ENCODE peak calls at places on chromosomes 3 and 15, in eight cellular contexts. One of them, this sample, is unnamed.

GRCh38 chr15:42080585-42081462 is 13.5 kb downstream of the PLA2G4D start:
- DNase-seq in body of pancreas: no peak
- DNase-seq in HFF-Myc: no peak
- DNase-seq in fibroblast of lung: peak
- DNase-seq in GM12865: no peak
- DNase-seq in SK-N-SH: no peak
- DNase-seq in astrocyte of the spinal cord: peak
- DNase-seq in thoracic aorta: no peak
- DNase-seq in this sample: no peak

GRCh38 chr15:45064386-45064785 is 41.4 kb downstream of the SORD start:
- DNase-seq in body of pancreas: no peak
- DNase-seq in HFF-Myc: no peak
- DNase-seq in fibroblast of lung: peak
- DNase-seq in GM12865: no peak
- DNase-seq in SK-N-SH: no peak
- DNase-seq in astrocyte of the spinal cord: peak
- DNase-seq in thoracic aorta: no peak
- DNase-seq in this sample: peak

GRCh38 chr15:59522988-59523461 is 85.0 kb downstream of the FAM81A start:
- DNase-seq in body of pancreas: no peak
- DNase-seq in HFF-Myc: no peak
- DNase-seq in fibroblast of lung: no peak
- DNase-seq in GM12865: no peak
- DNase-seq in SK-N-SH: no peak
- DNase-seq in astrocyte of the spinal cord: no peak
- DNase-seq in thoracic aorta: no peak
- DNase-seq in this sample: no peak

GRCh38 chr3:11335056-11335608 is 62.9 kb downstream of the ATG7 start:
- DNase-seq in body of pancreas: peak
- DNase-seq in HFF-Myc: peak
- DNase-seq in fibroblast of lung: peak
- DNase-seq in GM12865: peak
- DNase-seq in SK-N-SH: peak
- DNase-seq in astrocyte of the spinal cord: peak
- DNase-seq in thoracic aorta: no peak
- DNase-seq in this sample: peak

GRCh38 chr15:95113041-95113440 is 881.7 kb downstream of the MCTP2 start:
- DNase-seq in body of pancreas: no peak
- DNase-seq in HFF-Myc: no peak
- DNase-seq in fibroblast of lung: no peak
- DNase-seq in GM12865: no peak
- DNase-seq in SK-N-SH: no peak
- DNase-seq in astrocyte of the spinal cord: no peak
- DNase-seq in thoracic aorta: no peak
- DNase-seq in this sample: peak

GRCh38 chr3:52350436-52350835 is 34.3 kb downstream of the DNAH1 start:
- DNase-seq in body of pancreas: no peak
- DNase-seq in HFF-Myc: no peak
- DNase-seq in fibroblast of lung: no peak
- DNase-seq in GM12865: no peak
- DNase-seq in SK-N-SH: no peak
- DNase-seq in astrocyte of the spinal cord: no peak
- DNase-seq in thoracic aorta: no peak
- DNase-seq in this sample: no peak

GRCh38 chr3:59970384-59970783 is 920.6 kb upstream of the CFAP20DC start:
- DNase-seq in body of pancreas: no peak
- DNase-seq in HFF-Myc: no peak
- DNase-seq in fibroblast of lung: no peak
- DNase-seq in GM12865: no peak
- DNase-seq in SK-N-SH: no peak
- DNase-seq in astrocyte of the spinal cord: no peak
- DNase-seq in thoracic aorta: no peak
- DNase-seq in this sample: no peak

GRCh38 chr3:24373198-24373959 is 121.3 kb downstream of the THRB start:
- DNase-seq in body of pancreas: peak
- DNase-seq in HFF-Myc: no peak
- DNase-seq in fibroblast of lung: no peak
- DNase-seq in GM12865: no peak
- DNase-seq in SK-N-SH: no peak
- DNase-seq in astrocyte of the spinal cord: no peak
- DNase-seq in thoracic aorta: no peak
- DNase-seq in this sample: no peak

GRCh38 chr3:141865101-141865500 is 11.3 kb upstream of the ATP1B3 start:
- DNase-seq in body of pancreas: no peak
- DNase-seq in HFF-Myc: no peak
- DNase-seq in fibroblast of lung: no peak
- DNase-seq in GM12865: no peak
- DNase-seq in SK-N-SH: no peak
- DNase-seq in astrocyte of the spinal cord: no peak
- DNase-seq in thoracic aorta: no peak
- DNase-seq in this sample: no peak

GRCh38 chr15:80426316-80426715 is 22.1 kb downstream of the ARNT2 start:
- DNase-seq in body of pancreas: no peak
- DNase-seq in HFF-Myc: no peak
- DNase-seq in fibroblast of lung: no peak
- DNase-seq in GM12865: no peak
- DNase-seq in SK-N-SH: no peak
- DNase-seq in astrocyte of the spinal cord: no peak
- DNase-seq in thoracic aorta: no peak
- DNase-seq in this sample: no peak

GRCh38 chr3:190056795-190057194 is 63.9 kb downstream of the P3H2 start:
- DNase-seq in body of pancreas: no peak
- DNase-seq in HFF-Myc: no peak
- DNase-seq in fibroblast of lung: peak
- DNase-seq in GM12865: no peak
- DNase-seq in SK-N-SH: no peak
- DNase-seq in astrocyte of the spinal cord: no peak
- DNase-seq in thoracic aorta: no peak
- DNase-seq in this sample: peak

GRCh38 chr3:152466784-152467183 is 198.1 kb downstream of the MBNL1 start:
- DNase-seq in body of pancreas: no peak
- DNase-seq in HFF-Myc: no peak
- DNase-seq in fibroblast of lung: peak
- DNase-seq in GM12865: peak
- DNase-seq in SK-N-SH: peak
- DNase-seq in astrocyte of the spinal cord: peak
- DNase-seq in thoracic aorta: no peak
- DNase-seq in this sample: peak

GRCh38 chr3:63470745-63471144 is 181.7 kb upstream of the SNTN start:
- DNase-seq in body of pancreas: no peak
- DNase-seq in HFF-Myc: no peak
- DNase-seq in fibroblast of lung: no peak
- DNase-seq in GM12865: peak
- DNase-seq in SK-N-SH: no peak
- DNase-seq in astrocyte of the spinal cord: no peak
- DNase-seq in thoracic aorta: no peak
- DNase-seq in this sample: no peak

GRCh38 chr3:39272191-39272590 is 7.6 kb downstream of the CX3CR1 start:
- DNase-seq in body of pancreas: no peak
- DNase-seq in HFF-Myc: no peak
- DNase-seq in fibroblast of lung: no peak
- DNase-seq in GM12865: no peak
- DNase-seq in SK-N-SH: no peak
- DNase-seq in astrocyte of the spinal cord: no peak
- DNase-seq in thoracic aorta: no peak
- DNase-seq in this sample: no peak

GRCh38 chr3:152290374-152290773 is 21.6 kb downstream of the MBNL1 start:
- DNase-seq in body of pancreas: no peak
- DNase-seq in HFF-Myc: no peak
- DNase-seq in fibroblast of lung: no peak
- DNase-seq in GM12865: no peak
- DNase-seq in SK-N-SH: no peak
- DNase-seq in astrocyte of the spinal cord: no peak
- DNase-seq in thoracic aorta: no peak
- DNase-seq in this sample: no peak

GRCh38 chr3:25655659-25656058 is 9.0 kb downstream of the TOP2B start:
- DNase-seq in body of pancreas: no peak
- DNase-seq in HFF-Myc: no peak
- DNase-seq in fibroblast of lung: no peak
- DNase-seq in GM12865: no peak
- DNase-seq in SK-N-SH: no peak
- DNase-seq in astrocyte of the spinal cord: no peak
- DNase-seq in thoracic aorta: no peak
- DNase-seq in this sample: no peak

GRCh38 chr3:46285931-46286330 is 43.7 kb downstream of the CCR3 start:
- DNase-seq in body of pancreas: no peak
- DNase-seq in HFF-Myc: no peak
- DNase-seq in fibroblast of lung: no peak
- DNase-seq in GM12865: no peak
- DNase-seq in SK-N-SH: no peak
- DNase-seq in astrocyte of the spinal cord: no peak
- DNase-seq in thoracic aorta: no peak
- DNase-seq in this sample: no peak

DNA sequence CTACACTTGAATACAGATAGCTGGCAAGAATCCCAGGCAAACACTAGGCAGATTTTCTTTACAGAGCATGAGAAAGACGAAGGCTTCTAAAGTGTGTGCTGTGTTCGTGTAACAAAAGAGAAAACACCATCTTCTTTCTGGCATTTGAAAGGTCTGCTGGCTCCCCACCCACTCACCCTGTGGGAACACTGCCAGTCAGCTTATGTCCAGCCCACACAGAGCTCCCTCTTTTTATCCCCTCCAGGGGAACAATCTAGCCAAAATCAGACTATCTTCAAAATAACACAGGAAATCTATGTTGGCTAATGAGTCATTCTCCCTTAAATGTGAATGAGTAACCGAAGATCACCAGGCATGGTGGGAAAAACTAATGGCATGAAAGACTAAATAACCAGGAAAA is 45.6 kb upstream of the PAQR5 start:
- DNase-seq in body of pancreas: peak
- DNase-seq in HFF-Myc: peak
- DNase-seq in fibroblast of lung: peak
- DNase-seq in GM12865: no peak
- DNase-seq in SK-N-SH: peak
- DNase-seq in astrocyte of the spinal cord: peak
- DNase-seq in thoracic aorta: no peak
- DNase-seq in this sample: peak
- H3K4me3 ChIP-seq in body of pancreas: no peak
- H3K4me3 ChIP-seq in HFF-Myc: no peak
- H3K4me3 ChIP-seq in fibroblast of lung: no peak
- H3K4me3 ChIP-seq in GM12865: no peak
- H3K4me3 ChIP-seq in SK-N-SH: peak
- H3K4me3 ChIP-seq in astrocyte of the spinal cord: no peak
- H3K4me3 ChIP-seq in thoracic aorta: no peak
- H3K4me3 ChIP-seq in this sample: no peak

GRCh38 chr3:150075417-150075865 is 104.7 kb upstream of the PFN2 start:
- DNase-seq in body of pancreas: no peak
- DNase-seq in HFF-Myc: no peak
- DNase-seq in fibroblast of lung: no peak
- DNase-seq in GM12865: no peak
- DNase-seq in SK-N-SH: no peak
- DNase-seq in astrocyte of the spinal cord: no peak
- DNase-seq in thoracic aorta: no peak
- DNase-seq in this sample: no peak

GRCh38 chr3:150076443-150076842 is 105.7 kb upstream of the PFN2 start:
- DNase-seq in body of pancreas: no peak
- DNase-seq in HFF-Myc: no peak
- DNase-seq in fibroblast of lung: no peak
- DNase-seq in GM12865: no peak
- DNase-seq in SK-N-SH: no peak
- DNase-seq in astrocyte of the spinal cord: no peak
- DNase-seq in thoracic aorta: no peak
- DNase-seq in this sample: no peak

GRCh38 chr3:150078983-150079739 is 108.5 kb upstream of the PFN2 start:
- DNase-seq in body of pancreas: peak
- DNase-seq in HFF-Myc: no peak
- DNase-seq in fibroblast of lung: peak
- DNase-seq in GM12865: no peak
- DNase-seq in SK-N-SH: peak
- DNase-seq in astrocyte of the spinal cord: peak
- DNase-seq in thoracic aorta: peak
- DNase-seq in this sample: peak

GRCh38 chr3:150077581-150078247 is 107.0 kb upstream of the PFN2 start:
- DNase-seq in body of pancreas: no peak
- DNase-seq in HFF-Myc: no peak
- DNase-seq in fibroblast of lung: peak
- DNase-seq in GM12865: peak
- DNase-seq in SK-N-SH: no peak
- DNase-seq in astrocyte of the spinal cord: no peak
- DNase-seq in thoracic aorta: no peak
- DNase-seq in this sample: peak

GRCh38 chr3:150077107-150077506 is 106.4 kb upstream of the PFN2 start:
- DNase-seq in body of pancreas: no peak
- DNase-seq in HFF-Myc: no peak
- DNase-seq in fibroblast of lung: peak
- DNase-seq in GM12865: no peak
- DNase-seq in SK-N-SH: no peak
- DNase-seq in astrocyte of the spinal cord: no peak
- DNase-seq in thoracic aorta: no peak
- DNase-seq in this sample: no peak
- TF ChIP-seq CTCF in body of pancreas: no peak
- TF ChIP-seq CTCF in HFF-Myc: no peak
- TF ChIP-seq CTCF in fibroblast of lung: no peak
- TF ChIP-seq CTCF in GM12865: no peak
- TF ChIP-seq CTCF in SK-N-SH: no peak
- TF ChIP-seq CTCF in astrocyte of the spinal cord: no peak
- TF ChIP-seq CTCF in thoracic aorta: no peak
- TF ChIP-seq CTCF in this sample: no peak

GRCh38 chr15:33194237-33194636 is 277 bp downstream of the FMN1 start:
- DNase-seq in body of pancreas: no peak
- DNase-seq in HFF-Myc: no peak
- DNase-seq in fibroblast of lung: peak
- DNase-seq in GM12865: no peak
- DNase-seq in SK-N-SH: peak
- DNase-seq in astrocyte of the spinal cord: no peak
- DNase-seq in thoracic aorta: no peak
- DNase-seq in this sample: peak
- H3K4me3 ChIP-seq in body of pancreas: peak
- H3K4me3 ChIP-seq in HFF-Myc: peak
- H3K4me3 ChIP-seq in fibroblast of lung: peak
- H3K4me3 ChIP-seq in GM12865: no peak
- H3K4me3 ChIP-seq in SK-N-SH: peak
- H3K4me3 ChIP-seq in astrocyte of the spinal cord: peak
- H3K4me3 ChIP-seq in thoracic aorta: peak
- H3K4me3 ChIP-seq in this sample: peak

GRCh38 chr3:157130138-157130880 is 29.6 kb downstream of the CCNL1 start:
- DNase-seq in body of pancreas: peak
- DNase-seq in HFF-Myc: peak
- DNase-seq in fibroblast of lung: peak
- DNase-seq in GM12865: peak
- DNase-seq in SK-N-SH: peak
- DNase-seq in astrocyte of the spinal cord: peak
- DNase-seq in thoracic aorta: no peak
- DNase-seq in this sample: peak

GRCh38 chr3:157132341-157132740 is 27.6 kb downstream of the CCNL1 start:
- DNase-seq in body of pancreas: no peak
- DNase-seq in HFF-Myc: no peak
- DNase-seq in fibroblast of lung: no peak
- DNase-seq in GM12865: no peak
- DNase-seq in SK-N-SH: no peak
- DNase-seq in astrocyte of the spinal cord: no peak
- DNase-seq in thoracic aorta: no peak
- DNase-seq in this sample: no peak

GRCh38 chr3:157131861-157132260 is 28.1 kb downstream of the CCNL1 start:
- DNase-seq in body of pancreas: no peak
- DNase-seq in HFF-Myc: no peak
- DNase-seq in fibroblast of lung: peak
- DNase-seq in GM12865: no peak
- DNase-seq in SK-N-SH: no peak
- DNase-seq in astrocyte of the spinal cord: no peak
- DNase-seq in thoracic aorta: no peak
- DNase-seq in this sample: no peak

GRCh38 chr3:157129782-157130137 is 30.2 kb downstream of the CCNL1 start:
- DNase-seq in body of pancreas: peak
- DNase-seq in HFF-Myc: no peak
- DNase-seq in fibroblast of lung: peak
- DNase-seq in GM12865: no peak
- DNase-seq in SK-N-SH: no peak
- DNase-seq in astrocyte of the spinal cord: peak
- DNase-seq in thoracic aorta: no peak
- DNase-seq in this sample: no peak

GRCh38 chr3:157130881-157131251 is 29.1 kb downstream of the CCNL1 start:
- DNase-seq in body of pancreas: peak
- DNase-seq in HFF-Myc: no peak
- DNase-seq in fibroblast of lung: no peak
- DNase-seq in GM12865: no peak
- DNase-seq in SK-N-SH: no peak
- DNase-seq in astrocyte of the spinal cord: no peak
- DNase-seq in thoracic aorta: no peak
- DNase-seq in this sample: no peak
- TF ChIP-seq CTCF in body of pancreas: no peak
- TF ChIP-seq CTCF in HFF-Myc: no peak
- TF ChIP-seq CTCF in fibroblast of lung: no peak
- TF ChIP-seq CTCF in GM12865: no peak
- TF ChIP-seq CTCF in SK-N-SH: no peak
- TF ChIP-seq CTCF in astrocyte of the spinal cord: no peak
- TF ChIP-seq CTCF in thoracic aorta: no peak
- TF ChIP-seq CTCF in this sample: no peak